ENCODE peak calls at places on chromosomes 11 and 22, in four cellular contexts. P is NK-92 treated with Interleukin-12 subunit alpha and Interleukin-12 subunit beta, amount 100 ng/mL, for 24 hours; Q is lower lobe of right lung; M is activated T-cell treated with anti-CD3 and anti-CD28 coated beads, Interleukin-2, amount 50 U/mL, for 48 hours. H is an unnamed sample.

GRCh38 chr11:67261942-67262681 is 4.2 kb upstream of the GRK2 start:
- DNase-seq in P (no peak), Q (no peak), M (no peak), H (no peak)

GRCh38 chr11:99422581-99423434 is 402.1 kb downstream of the CNTN5 start:
- DNase-seq in P (no peak), Q (no peak), M (no peak), H (no peak)

GRCh38 chr11:47857485-47858168 is 9.5 kb upstream of the NUP160 start:
- DNase-seq in P (no peak), Q (no peak), M (no peak), H (peak)

GRCh38 chr11:7511405-7511804 is 2.4 kb upstream of the PPFIBP2 start:
- DNase-seq in P (no peak), Q (no peak), M (no peak), H (no peak)

GRCh38 chr22:23888615-23889401 is 5.4 kb upstream of the MIF start:
- DNase-seq in P (no peak), Q (no peak), M (no peak), H (no peak)

GRCh38 chr22:43205748-43206514 is 19.0 kb upstream of the TTLL12 start:
- DNase-seq in P (no peak), Q (no peak), M (no peak), H (no peak)

GRCh38 chr11:117875397-117876048 is 935 bp downstream of the FXYD6 start:
- DNase-seq in P (no peak), Q (no peak), M (peak), H (no peak)

GRCh38 chr11:134519390-134519750 is 107.3 kb upstream of the B3GAT1 start:
- DNase-seq in P (no peak), Q (no peak), M (no peak), H (no peak)

GRCh38 chr11:76056881-76057280 is 149.4 kb downstream of the WNT11 start:
- DNase-seq in P (no peak), Q (no peak), M (no peak), H (no peak)

GRCh38 chr11:22903782-22904181 is 43.5 kb upstream of the CCDC179 start:
- DNase-seq in P (no peak), Q (no peak), M (no peak), H (no peak)

H was measured in stimulated activated naive B cell treated with anti-CD40 and anti-IgM and Interleukin-4, amounts not matched to agents 10 μg/mL and 1 μg/mL and 100 μg/mL, for 72 hours.